ENCODE peak calls at places on chromosomes 2 and 18, in six cellular contexts. C, E, J, K, O and U are unnamed samples.

GRCh38 chr2:72293620-72294019 is 146.0 kb upstream of the CYP26B1 start:
- DNase-seq in C (peak), E (no peak), J (no peak), K (no peak), O (no peak), U (no peak)

GRCh38 chr2:239319261-239319661 is 81.6 kb downstream of the HDAC4 start:
- DNase-seq in C (peak), E (no peak), J (no peak), K (no peak), O (no peak), U (peak)

GRCh38 chr2:54176577-54176976 is 61.2 kb downstream of the ACYP2 start:
- DNase-seq in C (peak), E (peak), J (no peak), K (peak), O (peak), U (peak)

GRCh38 chr18:50083708-50084107 is 111.2 kb downstream of the MYO5B start:
- DNase-seq in C (no peak), E (no peak), J (no peak), K (no peak), O (no peak), U (no peak)

GRCh38 chr2:206764673-206765241 is 371 bp downstream of the MDH1B start:
- DNase-seq in C (peak), E (peak), J (no peak), K (no peak), O (no peak), U (no peak)

GRCh38 chr2:48341556-48342133 is 188.3 kb upstream of the STON1 start:
- DNase-seq in C (no peak), E (no peak), J (no peak), K (no peak), O (no peak), U (no peak)

GRCh38 chr18:48003426-48004349 is 73.2 kb upstream of the SMAD2 start:
- DNase-seq in C (no peak), E (peak), J (no peak), K (peak), O (no peak), U (no peak)

GRCh38 chr2:70473101-70473722 is 80.4 kb downstream of the TGFA start:
- DNase-seq in C (no peak), E (no peak), J (no peak), K (no peak), O (no peak), U (no peak)

GRCh38 chr18:7677001-7677400 is 109.9 kb downstream of the PTPRM start:
- DNase-seq in C (no peak), E (no peak), J (no peak), K (no peak), O (no peak), U (no peak)

GRCh38 chr18:3511980-3512379 is 62.0 kb downstream of the TGIF1 start:
- DNase-seq in C (peak), E (peak), J (no peak), K (peak), O (no peak), U (no peak)

GRCh38 chr18:3504637-3505036 is 54.7 kb downstream of the TGIF1 start:
- DNase-seq in C (no peak), E (no peak), J (no peak), K (no peak), O (no peak), U (no peak)

GRCh38 chr18:3510896-3511295 is 60.9 kb downstream of the TGIF1 start:
- DNase-seq in C (no peak), E (no peak), J (no peak), K (no peak), O (no peak), U (no peak)

GRCh38 chr18:3510024-3510423 is 60.1 kb downstream of the TGIF1 start:
- DNase-seq in C (no peak), E (no peak), J (no peak), K (no peak), O (no peak), U (no peak)

DNA sequence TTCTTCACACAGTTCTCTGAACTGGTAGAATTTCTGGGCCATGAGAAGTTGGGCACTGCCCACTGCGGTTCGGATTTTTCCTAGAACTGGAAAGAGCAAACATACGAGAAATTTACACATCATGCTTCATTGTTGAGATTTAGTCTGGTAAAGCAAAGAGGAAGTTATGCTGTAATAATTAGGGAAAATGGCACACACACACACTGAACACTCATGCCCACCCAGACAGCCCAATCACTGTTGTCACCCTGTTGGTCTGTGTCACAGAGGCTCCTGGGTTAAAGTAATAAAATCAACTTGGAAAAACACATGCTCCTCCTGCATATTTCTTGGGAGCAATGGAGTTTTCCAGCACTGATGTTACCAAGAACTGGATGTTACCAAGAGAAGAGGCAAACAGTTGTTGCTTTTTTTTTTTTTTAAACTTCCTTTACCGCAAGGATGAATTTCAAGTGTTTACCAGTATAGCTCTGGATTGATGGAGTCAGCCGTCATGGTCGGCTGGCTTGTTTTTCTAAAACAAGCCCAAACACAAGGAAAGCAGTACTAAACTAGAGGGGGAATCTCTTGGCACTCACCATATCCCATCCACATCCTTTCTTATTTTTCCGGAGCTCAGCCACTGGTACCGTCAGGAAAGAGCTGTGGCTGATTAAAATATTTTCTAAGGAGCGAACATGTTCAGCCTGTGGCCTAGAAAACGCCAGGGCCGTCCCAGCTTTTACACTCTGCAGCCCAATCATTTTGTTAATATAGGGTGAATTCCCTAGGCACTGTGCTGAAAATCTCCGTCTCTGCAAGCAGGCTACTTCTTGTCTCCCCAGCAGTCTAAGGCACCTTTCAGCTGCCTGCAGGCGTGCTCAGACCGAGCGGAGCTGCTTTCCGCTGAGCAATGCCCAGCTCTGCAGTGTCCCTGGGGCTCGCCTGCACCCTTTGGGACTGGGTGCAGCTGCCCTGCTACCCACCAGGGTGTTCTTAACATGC is 58.9 kb downstream of the TGIF1 start:
- DNase-seq in C (no peak), E (no peak), J (no peak), K (peak), O (no peak), U (peak)
- H2AFZ ChIP-seq in C (no peak), E (no peak), J (peak), K (no peak), O (no peak), U (no peak)

GRCh38 chr2:3388412-3388738 is 8.9 kb downstream of the TRAPPC12 start:
- DNase-seq in C (no peak), E (no peak), J (no peak), K (no peak), O (no peak), U (no peak)
- H3K4ac ChIP-seq in C (no peak), E (no peak), J (no peak), K (no peak), O (no peak), U (no peak)

GRCh38 chr2:187982668-187983067 is 309.0 kb upstream of the GULP1 start:
- DNase-seq in C (peak), E (no peak), J (no peak), K (peak), O (no peak), U (no peak)

GRCh38 chr2:187988348-187988747 is 303.3 kb upstream of the GULP1 start:
- DNase-seq in C (no peak), E (no peak), J (no peak), K (no peak), O (no peak), U (peak)

GRCh38 chr2:187985923-187986322 is 305.8 kb upstream of the GULP1 start:
- DNase-seq in C (peak), E (no peak), J (no peak), K (no peak), O (no peak), U (no peak)

GRCh38 chr2:187986392-187987105 is 305.1 kb upstream of the GULP1 start:
- DNase-seq in C (peak), E (peak), J (no peak), K (no peak), O (no peak), U (no peak)

GRCh38 chr2:187985195-187985594 is 306.5 kb upstream of the GULP1 start:
- DNase-seq in C (no peak), E (no peak), J (no peak), K (no peak), O (no peak), U (no peak)
- H4K8ac ChIP-seq in C (no peak), E (no peak), J (no peak), K (no peak), O (no peak), U (no peak)

GRCh38 chr2:125169764-125170146 is 1144.7 kb downstream of the CNTNAP5 start:
- DNase-seq in C (no peak), E (no peak), J (no peak), K (no peak), O (no peak), U (no peak)
- H2AFZ ChIP-seq in C (no peak), E (no peak), J (no peak), K (no peak), O (no peak), U (no peak)

DNA sequence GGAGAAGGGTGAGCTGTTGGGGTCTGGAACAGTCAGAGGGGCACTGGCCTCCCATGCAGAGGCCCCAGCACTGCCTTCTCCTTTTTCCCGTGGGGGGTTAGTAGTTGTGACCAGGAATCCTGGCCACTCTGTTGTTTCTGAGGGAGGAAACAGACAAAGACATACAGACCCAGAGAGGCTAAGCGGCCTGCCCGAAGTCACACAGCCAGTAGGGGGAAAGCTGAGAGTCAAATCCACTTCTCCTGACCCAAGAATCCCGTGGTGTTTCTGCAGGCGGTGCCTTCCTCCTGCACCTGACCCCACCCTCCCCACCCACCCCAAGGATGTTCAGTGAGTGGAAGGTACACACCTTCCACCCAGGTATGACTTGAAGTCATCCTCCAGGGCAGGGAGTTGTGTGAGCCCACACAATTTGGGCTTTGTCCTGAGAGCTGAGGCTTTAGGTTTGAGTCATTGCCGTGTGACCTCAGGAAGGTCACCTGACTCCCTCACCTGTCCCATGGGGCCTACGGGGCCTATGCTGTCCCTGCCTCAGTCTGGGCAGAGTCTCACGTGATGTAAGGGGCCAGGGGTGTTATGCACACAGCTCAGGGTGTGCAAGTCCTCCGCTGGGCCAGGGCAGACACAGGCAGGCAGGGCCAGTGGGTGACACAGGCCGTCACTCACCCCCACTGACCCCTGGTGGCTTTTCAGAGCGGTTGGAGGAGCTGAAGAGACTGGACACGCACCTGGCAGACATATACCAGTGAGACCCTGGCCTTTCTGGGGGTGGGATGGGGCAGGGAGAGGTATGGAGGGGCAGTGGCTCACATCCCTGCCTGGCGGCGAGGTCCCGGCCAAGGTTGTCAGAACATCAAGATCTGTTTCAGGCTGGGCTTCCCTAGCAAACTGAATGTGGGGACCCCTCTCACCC is 5.0 kb downstream of the NT5DC4 start:
- DNase-seq in C (no peak), E (no peak), J (no peak), K (no peak), O (no peak), U (peak)
- H3K4ac ChIP-seq in C (peak), E (no peak), J (no peak), K (peak), O (no peak), U (no peak)

GRCh38 chr2:19349911-19350677 is 8.3 kb downstream of the OSR1 start:
- DNase-seq in C (no peak), E (peak), J (peak), K (peak), O (no peak), U (peak)

GRCh38 chr2:19346983-19347618 is 11.3 kb downstream of the OSR1 start:
- DNase-seq in C (no peak), E (no peak), J (no peak), K (no peak), O (no peak), U (no peak)

GRCh38 chr2:19350678-19351401 is 7.6 kb downstream of the OSR1 start:
- DNase-seq in C (no peak), E (no peak), J (no peak), K (no peak), O (no peak), U (no peak)

GRCh38 chr2:19348692-19349091 is 9.7 kb downstream of the OSR1 start:
- DNase-seq in C (no peak), E (no peak), J (no peak), K (no peak), O (no peak), U (no peak)

DNA sequence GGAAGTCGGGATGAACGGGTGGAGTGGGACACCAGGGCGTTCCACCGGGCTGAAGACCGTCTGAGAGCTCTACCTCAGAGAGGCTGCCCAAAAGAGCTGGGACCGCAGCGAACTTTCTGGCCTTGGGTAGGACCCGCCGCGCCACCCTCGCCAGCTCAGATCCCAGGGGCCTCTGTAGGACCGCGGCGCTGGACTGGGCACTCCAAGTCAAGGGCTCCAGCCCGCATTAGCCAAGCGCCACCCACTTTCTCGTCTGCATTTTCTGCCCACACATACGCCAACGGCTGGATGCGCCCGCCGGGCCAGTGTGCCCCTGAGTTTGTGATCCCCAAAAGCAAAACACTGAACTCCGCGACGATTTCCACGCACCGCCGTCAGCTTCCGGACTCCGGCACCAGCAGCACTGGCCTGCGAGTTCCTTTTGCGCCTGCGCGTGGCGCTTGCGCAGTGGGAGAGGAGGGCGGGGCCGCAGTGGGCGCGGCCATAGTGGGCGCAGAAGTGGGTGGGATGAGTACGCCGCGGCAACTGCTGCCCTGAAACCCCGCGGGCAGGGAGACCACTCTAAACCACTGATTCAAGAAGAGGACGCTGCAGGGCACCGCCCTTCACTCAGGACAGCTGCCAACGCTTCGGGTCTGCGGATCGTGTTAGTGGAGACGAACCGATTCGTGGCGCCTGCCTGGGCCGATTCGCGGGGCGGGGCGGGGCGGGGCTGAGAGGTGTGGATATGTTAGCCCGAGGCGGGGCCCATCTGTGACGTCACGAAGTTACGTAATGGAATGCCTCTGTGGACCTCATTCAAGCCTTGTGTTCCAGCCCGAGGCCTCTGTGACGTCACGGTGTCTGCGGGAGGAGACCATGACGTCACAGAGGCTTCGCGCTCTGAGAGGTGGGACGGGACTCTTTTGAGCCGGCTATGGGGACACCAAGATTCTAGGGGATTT is 10.5 kb downstream of the OSR1 start:
- DNase-seq in C (peak), E (peak), J (peak), K (peak), O (no peak), U (peak)
- H4K8ac ChIP-seq in C (peak), E (peak), J (no peak), K (peak), O (peak), U (no peak)

GRCh38 chr2:219398721-219399333 is 11.1 kb upstream of the DNPEP start:
- DNase-seq in C (peak), E (no peak), J (no peak), K (peak), O (no peak), U (no peak)
- H2AFZ ChIP-seq in C (no peak), E (no peak), J (no peak), K (no peak), O (no peak), U (no peak)

GRCh38 chr18:74215863-74216262 is 67.5 kb downstream of the TIMM21 start:
- DNase-seq in C (no peak), E (no peak), J (no peak), K (no peak), O (no peak), U (no peak)

GRCh38 chr18:74213429-74213828 is 65.1 kb downstream of the TIMM21 start:
- DNase-seq in C (no peak), E (no peak), J (no peak), K (no peak), O (no peak), U (no peak)

GRCh38 chr18:74219056-74219455 is 70.7 kb downstream of the TIMM21 start:
- DNase-seq in C (no peak), E (no peak), J (no peak), K (no peak), O (no peak), U (no peak)

GRCh38 chr18:74217476-74218143 is 69.3 kb downstream of the TIMM21 start:
- DNase-seq in C (no peak), E (peak), J (no peak), K (no peak), O (no peak), U (no peak)

GRCh38 chr18:74216661-74217110 is 68.4 kb downstream of the TIMM21 start:
- DNase-seq in C (no peak), E (peak), J (no peak), K (no peak), O (no peak), U (no peak)
- H3K4ac ChIP-seq in C (no peak), E (no peak), J (no peak), K (no peak), O (no peak), U (no peak)